ENCODE peak calls at places on chromosomes 2 and 18, in ten cellular contexts. S is neuronal stem cell; J is naive thymus-derived CD4-positive, alpha-beta T cell; A is OCI-LY7; F is kidney; X is right lobe of liver; Y is lower lobe of right lung; M is uterus; Q is CD8-positive, alpha-beta memory T cell; K is Peyer's patch. O is an unnamed sample. For H3K4me1, the result is how much of the 10 kb centered on the place peaks cover.

GRCh38 chr2:240816584-240817495 is 3.2 kb downstream of the KIF1A start:
- DNase-seq in S (no peak), J (no peak), Q (no peak), Y (no peak), X (no peak), K (no peak), F (peak), A (no peak), M (no peak), O (peak)

GRCh38 chr2:221200184-221200839 is 371.8 kb downstream of the EPHA4 start:
- DNase-seq in J (no peak), A (peak), X (no peak), Q (no peak), Y (no peak), S (no peak), F (no peak), M (no peak), K (no peak), O (no peak)

GRCh38 chr18:48931680-48932461 is 18.9 kb downstream of the SMAD7 start:
- DNase-seq in J (no peak), Y (no peak), X (no peak), A (no peak), K (peak), F (no peak), M (no peak), Q (no peak), S (no peak), O (no peak)

GRCh38 chr2:28025116-28025515 is 134.6 kb downstream of the BABAM2 start:
- DNase-seq in Y (no peak), M (no peak), Q (no peak), X (no peak), J (no peak), A (no peak), S (no peak), F (no peak), K (no peak), O (no peak)

GRCh38 chr2:170739048-170739447 is 23.9 kb downstream of the SP5 start:
- DNase-seq in Y (no peak), X (no peak), F (no peak), J (no peak), Q (no peak), K (no peak), S (no peak), M (no peak), A (no peak), O (no peak)

GRCh38 chr2:239160226-239161143 is 240.3 kb downstream of the HDAC4 start:
- DNase-seq in J (no peak), S (no peak), Q (no peak), M (peak), Y (peak), K (peak), A (no peak), F (peak), X (peak), O (peak)

GRCh38 chr18:58215005-58215404 is 171.0 kb downstream of the NEDD4L start:
- DNase-seq in A (no peak), Y (no peak), M (no peak), S (no peak), F (no peak), X (no peak), K (no peak), Q (no peak), J (no peak), O (no peak)

GRCh38 chr2:61993422-61994024 is 88.0 kb downstream of the COMMD1 start:
- DNase-seq in J (peak), X (no peak), F (no peak), S (no peak), Q (no peak), M (no peak), K (no peak), Y (no peak), A (peak), O (no peak)

GRCh38 chr2:36356990-36357505 is 1.5 kb downstream of the CRIM1 start:
- DNase-seq in A (peak), S (no peak), J (no peak), Q (no peak), K (peak), M (peak), X (no peak), F (no peak), Y (no peak), O (no peak)

GRCh38 chr2:230685165-230685560 is 27.5 kb upstream of the CAB39 start:
- DNase-seq in S (no peak), K (no peak), M (no peak), A (no peak), F (no peak), X (no peak), J (no peak), Q (no peak), Y (no peak), O (no peak)

GRCh38 chr2:137964066-137964858 is at the start of gene HNMT:
- DNase-seq in K (peak), S (peak), A (no peak), M (peak), Q (no peak), X (peak), F (peak), J (no peak), Y (peak), O (peak)

GRCh38 chr2:224309216-224309615 is 92.7 kb downstream of the FAM124B start:
- DNase-seq in J (no peak), A (no peak), X (no peak), M (no peak), K (no peak), F (no peak), S (no peak), Y (no peak), Q (no peak), O (no peak)

GRCh38 chr2:116877944-116878343 is 936.5 kb upstream of the DDX18 start:
- DNase-seq in Y (no peak), M (no peak), F (no peak), K (no peak), X (no peak), J (no peak), S (no peak), Q (no peak), A (no peak), O (no peak)

GRCh38 chr18:6113650-6114049 is 218.3 kb upstream of the TMEM200C start:
- DNase-seq in K (no peak), S (no peak), X (no peak), J (no peak), A (no peak), Y (no peak), M (no peak), Q (no peak), F (no peak), O (no peak)

GRCh38 chr2:28661589-28662001 is 90.0 kb upstream of the PPP1CB start:
- DNase-seq in A (no peak), J (no peak), X (no peak), Q (no peak), S (no peak), Y (no peak), F (peak), M (peak), K (no peak), O (no peak)

GRCh38 chr2:124147552-124147951 is 122.5 kb downstream of the CNTNAP5 start:
- DNase-seq in Y (no peak), Q (no peak), J (no peak), X (peak), S (no peak), A (no peak), F (no peak), M (no peak), K (no peak), O (no peak)

GRCh38 chr2:96806468-96807126 is 9.5 kb upstream of the CNNM3 start:
- DNase-seq in A (peak), Y (no peak), M (no peak), F (peak), S (no peak), Q (peak), K (peak), J (peak), X (no peak), O (no peak)

GRCh38 chr18:63518178-63519012 is 23.8 kb upstream of the SERPINB12 start:
- DNase-seq in M (peak), J (peak), X (no peak), F (no peak), A (peak), K (no peak), Q (peak), S (peak), Y (no peak), O (no peak)

GRCh38 chr18:1573732-1574131 is 669.1 kb downstream of the ADCYAP1 start:
- DNase-seq in X (no peak), S (no peak), J (no peak), M (no peak), Y (no peak), F (no peak), K (no peak), Q (no peak), A (no peak), O (no peak)

GRCh38 chr2:174971868-174972781 is 33.1 kb downstream of the CHN1 start:
- DNase-seq in K (no peak), Y (no peak), Q (no peak), J (no peak), X (no peak), M (no peak), S (no peak), A (no peak), F (no peak), O (no peak)

GRCh38 chr2:108587621-108588020 is 53.4 kb downstream of the LIMS1 start:
- DNase-seq in X (no peak), A (no peak), M (peak), Y (no peak), F (no peak), J (no peak), S (no peak), Q (no peak), K (no peak), O (no peak)

GRCh38 chr2:101823347-101823791 is 125.9 kb downstream of the MAP4K4 start:
- DNase-seq in S (peak), M (peak), J (peak), F (no peak), Q (peak), A (peak), X (peak), K (peak), Y (no peak), O (no peak)

GRCh38 chr2:58479557-58480120 is 238.5 kb upstream of the FANCL start:
- DNase-seq in A (no peak), Q (no peak), J (no peak), X (no peak), M (no peak), S (no peak), K (no peak), Y (no peak), F (no peak), O (no peak)

GRCh38 chr18:49460958-49461601 is 635 bp upstream of the DYM start:
- DNase-seq in M (no peak), S (no peak), J (no peak), K (no peak), F (no peak), X (no peak), Y (no peak), A (no peak), Q (no peak), O (no peak)

GRCh38 chr2:96819101-96819875 is 3.2 kb downstream of the CNNM3 start:
- DNase-seq in K (peak), M (no peak), Q (no peak), X (peak), F (peak), A (no peak), Y (peak), J (no peak), S (no peak), O (peak)

GRCh38 chr18:42196651-42197050 is 241.6 kb downstream of the PIK3C3 start:
- DNase-seq in J (no peak), X (no peak), M (no peak), A (no peak), K (no peak), Q (no peak), S (no peak), Y (no peak), F (no peak), O (no peak)

GRCh38 chr2:19073522-19073921 is 284.9 kb downstream of the OSR1 start:
- DNase-seq in S (no peak), Y (no peak), J (no peak), K (no peak), F (no peak), Q (no peak), M (no peak), A (no peak), X (no peak), O (no peak)

GRCh38 chr2:197538412-197538811 is 22.5 kb downstream of the MOB4 start:
- DNase-seq in J (no peak), S (no peak), F (no peak), Y (no peak), X (no peak), A (no peak), Q (no peak), K (no peak), M (no peak), O (no peak)

GRCh38 chr18:32906506-32907214 is 133.8 kb upstream of the KLHL14 start:
- DNase-seq in A (no peak), Q (no peak), F (no peak), S (no peak), K (no peak), Y (no peak), M (no peak), J (no peak), X (no peak), O (no peak)

GRCh38 chr2:39719317-39719716 is 53.6 kb downstream of the TMEM178A start:
- DNase-seq in Y (no peak), M (no peak), J (no peak), K (no peak), F (no peak), S (no peak), A (no peak), X (no peak), Q (no peak), O (no peak)

GRCh38 chr2:25894135-25894830 is 16.0 kb upstream of the ASXL2 start:
- DNase-seq in Y (no peak), A (no peak), F (peak), X (no peak), Q (no peak), J (no peak), S (no peak), M (no peak), K (peak), O (peak)

GRCh38 chr18:56999823-57000222 is 147.1 kb upstream of the BOD1L2 start:
- DNase-seq in J (no peak), F (no peak), X (no peak), A (no peak), K (no peak), Q (no peak), S (no peak), Y (no peak), M (no peak), O (no peak)

GRCh38 chr18:10718809-10719208 is 193.0 kb downstream of the NAPG start:
- DNase-seq in K (no peak), Y (no peak), J (no peak), X (no peak), M (no peak), F (no peak), Q (no peak), A (no peak), S (no peak), O (no peak)

DNA sequence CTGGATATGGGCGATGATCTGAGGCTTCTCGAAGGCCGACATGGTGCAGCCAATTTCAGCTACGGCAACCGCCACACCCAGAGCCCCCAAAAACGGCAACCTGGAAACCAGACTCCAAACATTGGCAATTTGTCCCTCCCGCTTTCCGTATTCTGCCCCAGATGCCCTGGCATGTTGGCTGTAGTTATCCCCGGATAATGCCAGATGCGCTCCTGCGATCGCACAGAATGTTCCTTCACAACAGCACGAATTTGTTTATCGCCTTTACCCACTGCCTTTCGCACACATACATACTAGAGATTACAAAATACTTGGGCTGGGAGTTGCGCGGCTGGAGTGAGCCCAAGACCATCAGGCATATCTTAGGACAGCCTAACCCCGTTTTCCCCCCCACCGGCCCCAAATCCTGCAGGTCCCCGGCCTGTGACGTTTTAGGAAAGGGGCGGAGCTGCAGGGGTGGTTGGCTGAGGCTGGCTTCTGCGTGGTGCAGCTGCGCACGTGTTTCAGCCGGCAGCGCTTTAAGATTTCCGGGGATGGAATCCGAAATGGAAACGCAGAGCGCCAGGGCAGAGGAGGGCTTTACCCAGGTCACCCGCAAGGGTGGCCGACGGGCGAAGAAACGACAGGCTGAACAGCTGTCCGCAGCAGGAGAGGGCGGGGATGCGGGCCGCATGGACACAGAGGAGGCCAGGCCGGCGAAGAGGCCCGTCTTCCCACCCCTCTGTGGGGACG is at the start of gene PNO1:
- DNase-seq in M (peak), X (peak), J (peak), S (peak), Q (peak), A (peak), K (peak), Y (peak), F (peak), O (peak)
- H3K4me1 ChIP-seq in M (under half), X (under half), J (under half), S (under half), Q (under half), A (under half), K (under half), Y (under half), F (under half), O (under half)

GRCh38 chr2:162070228-162070918 is 3.6 kb downstream of the DPP4 start:
- DNase-seq in A (no peak), K (no peak), Y (no peak), J (no peak), S (no peak), M (no peak), F (no peak), Q (no peak), X (no peak), O (no peak)

GRCh38 chr2:162067596-162067995 is 6.4 kb downstream of the DPP4 start:
- DNase-seq in X (no peak), K (no peak), A (no peak), M (no peak), Y (no peak), F (no peak), S (no peak), J (no peak), Q (no peak), O (no peak)

GRCh38 chr2:162072181-162072702 is 1.8 kb downstream of the DPP4 start:
- DNase-seq in S (no peak), J (peak), Y (no peak), X (no peak), Q (no peak), A (no peak), K (no peak), F (no peak), M (no peak), O (no peak)

GRCh38 chr2:162071016-162071415 is 3.0 kb downstream of the DPP4 start:
- DNase-seq in Q (no peak), A (no peak), K (no peak), F (no peak), J (no peak), Y (no peak), S (no peak), M (no peak), X (no peak), O (no peak)

GRCh38 chr2:162069200-162069910 is 4.7 kb downstream of the DPP4 start:
- DNase-seq in J (no peak), Q (no peak), M (no peak), K (no peak), X (no peak), F (no peak), Y (no peak), S (no peak), A (no peak), O (no peak)
- H3K4me1 ChIP-seq in J (under half), Q (under half), M (under half), K (under half), X (under half), F (under half), Y (under half), S (under half), A (under half), O (under half)

GRCh38 chr2:160561551-160562280 is 68.1 kb upstream of the RBMS1 start:
- DNase-seq in X (no peak), Y (no peak), S (no peak), K (no peak), A (no peak), J (no peak), F (no peak), Q (no peak), M (no peak), O (no peak)

GRCh38 chr2:160565099-160565498 is 71.5 kb upstream of the RBMS1 start:
- DNase-seq in M (no peak), S (no peak), Y (no peak), J (no peak), Q (no peak), K (no peak), A (no peak), X (no peak), F (no peak), O (no peak)

GRCh38 chr2:160566717-160567116 is 73.1 kb upstream of the RBMS1 start:
- DNase-seq in M (no peak), K (no peak), Y (no peak), Q (no peak), J (no peak), X (no peak), S (no peak), F (no peak), A (no peak), O (no peak)

GRCh38 chr2:160558531-160558930 is 64.9 kb upstream of the RBMS1 start:
- DNase-seq in J (no peak), Y (no peak), X (no peak), K (no peak), F (no peak), Q (no peak), S (no peak), A (no peak), M (no peak), O (no peak)

GRCh38 chr2:160562730-160563129 is 69.1 kb upstream of the RBMS1 start:
- DNase-seq in X (no peak), J (no peak), Q (no peak), F (no peak), M (no peak), Y (no peak), A (no peak), S (no peak), K (no peak), O (no peak)
- H3K4me1 ChIP-seq in X (under half), J (under half), Q (under half), F (under half), M (under half), Y (under half), A (under half), S (under half), K (under half), O (under half)

DNA sequence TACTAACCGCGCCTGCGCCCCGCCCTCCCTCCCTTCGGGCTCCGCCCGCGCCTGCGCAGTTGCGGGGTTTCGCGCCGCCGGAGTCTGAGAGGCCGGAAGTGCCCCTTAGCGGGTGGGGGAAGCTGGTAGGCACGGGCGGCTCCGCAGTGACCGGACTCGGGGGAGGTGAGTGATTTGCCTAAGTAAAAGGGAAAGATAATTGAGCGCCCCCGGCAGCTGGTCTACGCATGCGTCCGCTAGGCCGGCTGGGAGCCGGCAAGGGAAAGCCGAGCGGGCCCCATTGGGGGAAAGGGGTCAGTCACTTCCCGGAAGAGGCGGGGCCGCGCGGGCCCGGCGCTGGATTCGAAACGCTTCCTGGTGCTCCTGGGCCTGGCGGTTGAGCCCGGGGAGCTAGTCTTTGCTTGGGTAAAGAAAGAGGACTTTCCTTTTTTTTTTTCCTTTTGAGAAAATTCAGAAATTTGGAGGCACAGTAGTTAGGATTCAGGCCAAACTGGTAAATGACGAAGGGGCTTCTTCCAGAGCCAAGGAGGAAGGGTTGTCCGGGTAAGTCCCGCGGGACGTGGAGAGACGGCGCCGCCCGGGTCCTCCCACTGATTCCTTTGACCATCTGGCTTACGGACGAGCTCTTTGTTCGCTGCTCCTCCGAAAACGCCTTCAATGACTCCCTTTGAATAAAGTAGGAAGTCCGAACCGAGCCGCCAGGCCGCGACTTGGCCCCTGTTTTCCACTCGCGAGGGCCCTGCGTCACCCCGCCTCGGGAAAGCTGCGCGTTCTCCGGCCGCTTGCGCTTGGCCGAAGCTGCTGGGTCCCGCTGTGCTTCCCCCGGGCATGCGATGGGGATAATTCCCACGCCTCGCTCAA is at the start of the genes GEN1 and SMC6:
- DNase-seq in A (peak), Y (peak), K (peak), S (peak), M (peak), J (peak), Q (peak), X (peak), F (peak), O (peak)
- H3K4me1 ChIP-seq in A (half or more), Y (under half), K (under half), S (under half), M (under half), J (under half), Q (under half), X (under half), F (under half), O (under half)

GRCh38 chr2:218006741-218007140 is 3.9 kb upstream of the TNS1 start:
- DNase-seq in Y (no peak), S (no peak), J (no peak), A (no peak), M (peak), X (no peak), F (no peak), Q (no peak), K (no peak), O (no peak)
- H3K4me1 ChIP-seq in Y (under half), S (under half), J (under half), A (under half), M (under half), X (under half), F (under half), Q (under half), K (under half), O (under half)

GRCh38 chr18:55346961-55347740 is 240.8 kb downstream of the TCF4 start:
- DNase-seq in K (no peak), A (no peak), X (no peak), S (no peak), F (no peak), M (no peak), J (no peak), Y (no peak), Q (no peak), O (no peak)
- H3K4me1 ChIP-seq in K (under half), A (under half), X (under half), S (under half), F (under half), M (under half), J (under half), Y (under half), Q (under half), O (under half)

O was measured in upper lobe of right lung.